ENCODE peak calls at places on chromosomes 16 and 17, in six cellular contexts. C, N, J, A, D and P are unnamed samples.

GRCh38 chr16:14632693-14633569 is at the start of gene BFAR:
- DNase-seq in C (peak), N (peak), J (peak), A (peak), D (peak), P (peak)

GRCh38 chr17:12665263-12666210 is at the start of gene MYOCD:
- DNase-seq in C (peak), N (peak), J (peak), A (peak), D (peak), P (peak)

GRCh38 chr16:8866884-8867482 is 1.8 kb downstream of the CARHSP1 start:
- DNase-seq in C (peak), N (no peak), J (no peak), A (no peak), D (peak), P (no peak)

GRCh38 chr16:4734730-4735575 is 616 bp downstream of the DNAAF8 start:
- DNase-seq in C (peak), N (peak), J (peak), A (peak), D (peak), P (peak)

GRCh38 chr16:13573903-13574302 is 346.1 kb upstream of the ERCC4 start:
- DNase-seq in C (no peak), N (no peak), J (no peak), A (no peak), D (no peak), P (no peak)

GRCh38 chr17:56478836-56479447 is 114.6 kb upstream of the NOG start:
- DNase-seq in C (no peak), N (peak), J (peak), A (no peak), D (no peak), P (no peak)

GRCh38 chr16:5523794-5524193 is 426.2 kb upstream of the EEF2KMT start:
- DNase-seq in C (no peak), N (no peak), J (no peak), A (peak), D (no peak), P (no peak)

GRCh38 chr16:85475233-85475632 is 137.9 kb upstream of the GSE1 start:
- DNase-seq in C (no peak), N (peak), J (no peak), A (peak), D (no peak), P (no peak)

GRCh38 chr17:45172232-45172540 is 10.5 kb downstream of the HEXIM2 start:
- DNase-seq in C (no peak), N (no peak), J (no peak), A (no peak), D (no peak), P (no peak)

GRCh38 chr17:74380959-74381808 is 13.9 kb downstream of the GPR142 start:
- DNase-seq in C (peak), N (no peak), J (no peak), A (no peak), D (no peak), P (no peak)
- H3K4me3 ChIP-seq in C (no peak), N (no peak), J (no peak), A (no peak), D (no peak), P (no peak)

GRCh38 chr17:8140058-8140412 is 12.2 kb downstream of the PER1 start:
- DNase-seq in C (no peak), N (peak), J (no peak), A (peak), D (peak), P (peak)

GRCh38 chr17:8138366-8138671 is 13.9 kb downstream of the PER1 start:
- DNase-seq in C (no peak), N (no peak), J (no peak), A (no peak), D (no peak), P (no peak)

GRCh38 chr17:8137645-8138342 is 13.9 kb upstream of the HES7 start:
- DNase-seq in C (no peak), N (no peak), J (no peak), A (no peak), D (no peak), P (peak)

GRCh38 chr17:8140413-8141029 is 11.7 kb downstream of the PER1 start:
- DNase-seq in C (no peak), N (peak), J (no peak), A (no peak), D (peak), P (peak)

DNA sequence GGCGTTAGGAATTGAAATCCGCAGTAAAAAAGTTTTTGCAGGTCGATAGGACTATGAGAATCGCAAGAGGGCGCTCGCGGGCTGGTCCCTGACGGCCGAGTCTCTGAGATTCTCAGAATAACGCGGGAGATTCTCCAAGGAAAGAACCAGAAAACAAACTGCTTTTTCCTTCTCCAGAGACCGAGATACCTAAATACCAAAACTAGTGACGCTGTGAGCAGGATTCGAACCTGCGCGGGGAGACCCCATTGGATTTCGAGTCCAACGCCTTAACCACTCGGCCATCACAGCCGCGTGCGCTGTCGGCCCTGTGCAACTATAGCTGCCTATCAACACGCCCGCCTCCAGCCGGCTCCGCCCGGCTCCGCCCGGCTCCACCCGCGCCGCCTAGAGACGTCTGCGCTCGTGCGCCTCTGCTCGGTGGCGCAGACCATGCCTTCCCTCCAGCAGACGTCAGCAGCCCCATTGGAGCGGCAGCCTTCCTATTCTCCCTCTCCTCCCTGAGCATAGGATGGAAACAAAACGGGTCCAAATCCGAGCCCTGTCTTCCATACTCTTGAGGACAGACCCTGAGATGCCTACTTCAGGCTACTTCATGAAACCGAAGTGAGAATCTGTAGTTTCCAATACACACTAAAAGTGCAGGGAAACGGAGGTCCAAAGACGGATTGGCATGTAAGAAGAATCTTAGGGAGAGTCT is 13.4 kb downstream of the PER1 start:
- DNase-seq in C (peak), N (peak), J (peak), A (peak), D (peak), P (peak)
- TF ChIP-seq EP300 in C (no peak), N (no peak), J (no peak), A (no peak), D (no peak), P (no peak)

GRCh38 chr16:77679336-77679735 is 43.0 kb upstream of the NUDT7 start:
- DNase-seq in C (no peak), N (no peak), J (no peak), A (no peak), D (no peak), P (no peak)

GRCh38 chr16:77679901-77680300 is 42.4 kb upstream of the NUDT7 start:
- DNase-seq in C (no peak), N (no peak), J (peak), A (no peak), D (no peak), P (no peak)

GRCh38 chr16:77680496-77680895 is 41.8 kb upstream of the NUDT7 start:
- DNase-seq in C (no peak), N (no peak), J (no peak), A (no peak), D (no peak), P (no peak)

GRCh38 chr16:77683845-77684526 is 38.3 kb upstream of the NUDT7 start:
- DNase-seq in C (no peak), N (peak), J (no peak), A (no peak), D (no peak), P (no peak)

DNA sequence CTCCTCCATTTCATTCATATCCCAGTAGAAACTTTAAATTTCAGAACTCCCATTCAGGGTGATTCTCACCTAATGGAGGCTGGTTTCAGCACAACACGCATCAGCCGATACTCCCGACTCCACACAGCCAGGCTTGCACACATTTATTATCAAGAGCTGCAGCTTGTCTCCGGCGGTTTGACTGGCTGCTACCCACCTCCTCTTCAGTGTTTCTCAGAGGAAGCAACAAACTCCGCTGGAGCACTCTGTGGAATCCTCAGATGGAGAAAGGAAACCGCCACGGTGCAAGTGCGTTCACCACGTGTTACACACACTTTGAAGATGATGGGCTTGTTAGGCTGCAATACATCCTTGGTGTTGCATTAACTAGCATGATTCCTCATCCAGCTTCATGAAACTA is 39.7 kb upstream of the NUDT7 start:
- DNase-seq in C (no peak), N (no peak), J (no peak), A (no peak), D (no peak), P (no peak)
- H3K4me3 ChIP-seq in C (no peak), N (no peak), J (no peak), A (no peak), D (no peak), P (no peak)

GRCh38 chr16:81636298-81636960 is 142.7 kb upstream of the PLCG2 start:
- DNase-seq in C (no peak), N (no peak), J (no peak), A (no peak), D (no peak), P (no peak)

GRCh38 chr16:81635336-81635947 is 143.6 kb upstream of the PLCG2 start:
- DNase-seq in C (no peak), N (no peak), J (no peak), A (no peak), D (no peak), P (no peak)

GRCh38 chr16:81633680-81634379 is 145.3 kb upstream of the PLCG2 start:
- DNase-seq in C (no peak), N (no peak), J (no peak), A (no peak), D (no peak), P (no peak)

GRCh38 chr16:81633147-81633619 is 145.9 kb upstream of the PLCG2 start:
- DNase-seq in C (no peak), N (no peak), J (no peak), A (no peak), D (no peak), P (no peak)

DNA sequence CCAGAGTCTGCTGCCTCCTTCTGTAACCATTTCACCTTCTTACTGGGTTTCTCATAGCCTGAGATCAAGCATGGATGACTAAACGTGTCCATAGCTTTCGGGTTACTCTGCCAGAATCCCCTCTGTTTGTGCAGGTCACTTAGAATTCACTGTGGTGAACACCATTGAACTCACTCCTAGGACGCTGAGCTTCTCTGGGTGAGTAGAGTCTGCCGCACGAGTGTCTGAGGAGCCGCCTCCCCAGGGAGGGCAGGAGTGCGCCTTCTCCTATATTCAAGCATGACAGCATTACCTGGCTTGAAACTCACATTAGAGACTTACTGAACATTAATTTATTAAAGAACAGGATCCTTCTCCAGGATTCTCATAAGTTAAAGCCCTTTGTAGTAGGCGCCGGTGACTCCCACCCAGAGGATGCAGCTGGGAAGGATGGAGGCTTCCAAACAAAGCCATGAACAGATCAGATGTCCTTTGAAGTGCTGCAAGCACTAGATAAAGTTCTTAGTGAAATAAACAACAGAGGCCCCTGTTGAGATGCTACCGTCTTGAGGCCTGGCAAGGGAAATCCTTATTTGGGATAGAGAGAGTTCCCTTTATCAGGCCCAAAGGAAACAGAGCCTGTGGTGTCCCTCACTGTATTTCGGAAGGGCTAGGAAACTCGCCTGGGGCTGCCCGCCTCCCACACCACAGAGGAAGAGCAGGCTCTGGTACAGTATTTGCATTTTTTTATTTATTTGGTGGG is 144.5 kb upstream of the PLCG2 start:
- DNase-seq in C (no peak), N (no peak), J (no peak), A (no peak), D (no peak), P (no peak)
- TF ChIP-seq EP300 in C (no peak), N (no peak), J (no peak), A (no peak), D (no peak), P (no peak)

DNA sequence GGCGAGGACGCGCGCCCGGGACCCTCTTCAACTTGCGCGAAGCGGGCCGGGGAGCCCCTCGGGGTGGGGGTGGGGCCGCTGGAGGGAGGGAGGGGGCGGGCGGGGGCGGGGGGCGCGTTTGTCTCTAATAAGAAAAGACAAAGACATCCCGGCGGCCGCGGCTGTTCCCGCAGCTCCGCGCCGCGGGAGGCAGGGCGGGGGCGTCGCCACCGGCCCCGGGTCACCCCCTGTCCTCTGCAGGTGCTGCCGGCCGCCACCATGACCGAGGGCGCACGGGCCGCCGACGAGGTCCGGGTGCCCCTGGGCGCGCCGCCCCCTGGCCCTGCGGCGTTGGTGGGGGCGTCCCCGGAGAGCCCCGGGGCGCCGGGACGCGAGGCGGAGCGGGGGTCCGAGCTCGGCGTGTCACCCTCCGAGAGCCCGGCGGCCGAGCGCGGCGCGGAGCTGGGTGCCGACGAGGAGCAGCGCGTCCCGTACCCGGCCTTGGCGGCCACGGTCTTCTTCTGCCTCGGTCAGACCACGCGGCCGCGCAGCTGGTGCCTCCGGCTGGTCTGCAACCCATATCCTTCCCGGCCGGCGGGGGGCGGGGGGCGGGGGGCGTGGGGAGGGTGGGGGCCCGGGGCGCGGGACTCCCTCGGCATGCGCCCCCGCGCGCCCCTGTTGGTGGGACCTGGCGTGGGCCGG is 714 bp downstream of the CACNA1H start:
- DNase-seq in C (no peak), N (no peak), J (no peak), A (peak), D (peak), P (no peak)
- H3K4me3 ChIP-seq in C (peak), N (no peak), J (peak), A (peak), D (peak), P (peak)

GRCh38 chr16:57815987-57816745 is 13.9 kb upstream of the KIFC3 start:
- DNase-seq in C (peak), N (peak), J (peak), A (peak), D (no peak), P (peak)
- TF ChIP-seq EP300 in C (no peak), N (no peak), J (no peak), A (no peak), D (no peak), P (no peak)